ENCODE peak calls at places on chromosomes 6 and 20, in seven cellular contexts. Q, D, V, H, R, Y and P are unnamed samples.

GRCh38 chr6:139154885-139155547 is 20.1 kb downstream of the HECA start:
- DNase-seq in Q (no peak), D (no peak), V (no peak), H (no peak), R (no peak), Y (no peak), P (no peak)

GRCh38 chr6:148304976-148305375 is 37.7 kb upstream of the SASH1 start:
- DNase-seq in Q (no peak), D (no peak), V (peak; percentile 57), H (no peak), R (no peak), Y (no peak), P (no peak)

GRCh38 chr20:32004963-32005362 is 5.3 kb upstream of the CCM2L start:
- DNase-seq in Q (no peak), D (no peak), V (peak; percentile 46), H (no peak), R (no peak), Y (no peak), P (no peak)

GRCh38 chr6:76518443-76518842 is 446.0 kb upstream of the IMPG1 start:
- DNase-seq in Q (no peak), D (no peak), V (no peak), H (no peak), R (no peak), Y (no peak), P (no peak)

GRCh38 chr6:143449731-143450452 is 603 bp downstream of the ADAT2 start:
- DNase-seq in Q (peak; percentile 15), D (no peak), V (peak; percentile 60), H (no peak), R (peak; percentile 28), Y (peak; percentile 12), P (peak; percentile 20)

GRCh38 chr6:79203753-79204253 is 30.7 kb downstream of the HMGN3 start:
- DNase-seq in Q (no peak), D (no peak), V (no peak), H (no peak), R (no peak), Y (no peak), P (no peak)

GRCh38 chr6:130720076-130720475 is 107.1 kb upstream of the SMLR1 start:
- DNase-seq in Q (no peak), D (no peak), V (no peak), H (no peak), R (no peak), Y (no peak), P (no peak)

GRCh38 chr6:15309611-15310283 is 63.9 kb downstream of the JARID2 start:
- DNase-seq in Q (no peak), D (no peak), V (no peak), H (no peak), R (no peak), Y (no peak), P (no peak)

GRCh38 chr20:11249239-11249638 is 575.4 kb upstream of the JAG1 start:
- DNase-seq in Q (no peak), D (no peak), V (no peak), H (no peak), R (no peak), Y (no peak), P (no peak)

GRCh38 chr6:107587402-107587801 is 97.5 kb downstream of the SOBP start:
- DNase-seq in Q (no peak), D (no peak), V (no peak), H (no peak), R (no peak), Y (no peak), P (no peak)

GRCh38 chr20:25136643-25137559 is 55.0 kb upstream of the VSX1 start:
- DNase-seq in Q (peak; percentile 62), D (peak; percentile 74), V (peak; percentile 94), H (no peak), R (peak; percentile 33), Y (peak; percentile 44), P (peak; percentile 87)

GRCh38 chr6:5082487-5083306 is 2.4 kb upstream of the PPP1R3G start:
- DNase-seq in Q (no peak), D (no peak), V (peak; percentile 61), H (peak; percentile 74), R (no peak), Y (no peak), P (peak; percentile 73)

GRCh38 chr20:11895832-11896484 is 21.7 kb upstream of the BTBD3 start:
- DNase-seq in Q (no peak), D (no peak), V (no peak), H (no peak), R (no peak), Y (no peak), P (no peak)

GRCh38 chr20:19935842-19936241 is 81.3 kb upstream of the NAA20 start:
- DNase-seq in Q (peak; percentile 31), D (no peak), V (no peak), H (no peak), R (peak; percentile 54), Y (no peak), P (no peak)

GRCh38 chr6:129792049-129792448 is 69.1 kb downstream of the TMEM244 start:
- DNase-seq in Q (no peak), D (no peak), V (no peak), H (no peak), R (no peak), Y (no peak), P (no peak)

GRCh38 chr6:43054206-43054943 is 724 bp upstream of the CUL7 start:
- DNase-seq in Q (peak; percentile 34), D (no peak), V (no peak), H (no peak), R (no peak), Y (no peak), P (peak; percentile 72)

GRCh38 chr6:43052842-43053544 is 658 bp downstream of the CUL7 start:
- DNase-seq in Q (peak; percentile 43), D (no peak), V (peak; percentile 41), H (no peak), R (no peak), Y (peak; percentile 38), P (peak; percentile 42)

GRCh38 chr6:43050981-43051380 is 2.7 kb downstream of the CUL7 start:
- DNase-seq in Q (no peak), D (no peak), V (no peak), H (no peak), R (no peak), Y (no peak), P (no peak)

GRCh38 chr6:43053545-43054205 is at the start of gene CUL7:
- DNase-seq in Q (peak; percentile 93), D (peak; percentile 94), V (peak; percentile 98), H (no peak), R (peak; percentile 90), Y (peak; percentile 91), P (peak; percentile 96)

GRCh38 chr6:43052225-43052841 is 1.3 kb downstream of the CUL7 start:
- DNase-seq in Q (no peak), D (no peak), V (no peak), H (no peak), R (no peak), Y (no peak), P (no peak)
- H3K4me3 ChIP-seq in Q (no peak overlapping the region), D (peak overlapping the region; percentile 76), V (peak overlapping the region; percentile 50), H (no peak overlapping the region), R (peak overlapping the region; percentile 46), Y (no peak overlapping the region), P (no peak overlapping the region)

DNA sequence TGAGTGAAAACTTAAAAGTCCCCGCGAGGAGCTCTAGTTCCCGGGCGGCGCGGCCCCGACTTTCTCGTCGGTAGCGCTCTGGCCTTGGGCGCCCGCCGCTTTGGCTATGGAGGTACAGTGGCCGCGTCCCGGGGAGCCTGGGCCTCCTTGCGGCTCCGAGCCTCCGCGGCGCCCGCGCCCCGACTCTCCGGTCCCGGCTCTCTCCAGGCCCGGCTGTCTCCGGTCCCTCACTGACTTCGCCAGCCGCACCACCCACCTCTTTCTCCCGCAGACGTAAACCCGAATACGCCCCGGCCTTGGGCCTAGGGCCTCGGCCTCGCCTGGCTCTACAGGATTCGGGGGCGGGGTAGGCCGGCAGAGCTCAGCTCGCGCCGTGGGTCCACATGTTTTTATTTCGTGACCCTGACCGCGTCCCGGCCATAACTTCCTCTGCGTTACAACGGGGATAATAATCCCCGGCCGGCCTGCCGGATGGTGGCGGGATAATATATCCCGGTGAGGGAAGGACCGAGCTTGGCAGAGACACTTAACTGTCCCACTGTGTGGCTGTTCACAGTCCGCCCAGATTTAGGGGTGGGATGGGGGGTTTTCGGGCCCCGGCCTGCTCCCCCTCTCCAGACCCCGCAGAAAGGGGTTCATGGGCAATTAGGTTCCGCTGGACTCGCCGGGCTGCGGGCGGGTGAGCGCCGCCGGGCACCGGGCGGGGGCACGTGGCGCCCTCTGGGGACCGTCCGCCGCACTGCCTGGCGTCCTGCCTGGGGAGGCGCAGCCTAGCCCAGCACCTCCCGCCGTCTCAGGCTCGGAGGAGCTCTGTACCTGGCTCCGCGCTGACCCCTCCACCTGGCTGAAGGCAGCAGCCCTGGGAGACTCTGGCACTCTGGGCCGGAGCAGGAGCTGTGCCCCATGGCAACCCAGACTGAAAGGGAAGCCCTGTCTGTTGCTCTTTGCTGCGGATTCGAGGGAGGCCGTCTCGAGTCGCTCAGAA is 10.1 kb upstream of the TBX18 start:
- DNase-seq in Q (peak; percentile 50), D (peak; percentile 25), V (peak; percentile 84), H (no peak), R (peak; percentile 47), Y (peak; percentile 13), P (peak; percentile 90)
- H3K27me3 ChIP-seq in Q (no peaks in the 10 kb centered on the region), D (peaks cover 42% of the 10 kb centered on the region), V (peaks cover 100% of the 10 kb centered on the region), H (peaks cover 17% of the 10 kb centered on the region), R (peaks cover 21% of the 10 kb centered on the region), Y (peaks cover 71% of the 10 kb centered on the region), P (no peaks in the 10 kb centered on the region)

GRCh38 chr20:1945660-1946059 is 48.2 kb downstream of the PDYN start:
- DNase-seq in Q (no peak), D (no peak), V (no peak), H (no peak), R (no peak), Y (no peak), P (no peak)
- H3K27ac ChIP-seq in Q (peak overlapping the region; percentile 54), D (no peak overlapping the region), V (no peak overlapping the region), H (no peak overlapping the region), R (peak overlapping the region; percentile 52), Y (peak overlapping the region; percentile 60), P (no peak overlapping the region)

GRCh38 chr6:109804020-109804419 is 112.9 kb downstream of the FIG4 start:
- DNase-seq in Q (no peak), D (no peak), V (no peak), H (no peak), R (no peak), Y (no peak), P (no peak)

GRCh38 chr6:109807881-109808280 is 116.8 kb downstream of the FIG4 start:
- DNase-seq in Q (no peak), D (no peak), V (no peak), H (no peak), R (no peak), Y (no peak), P (no peak)

GRCh38 chr6:109808837-109809236 is 117.7 kb downstream of the FIG4 start:
- DNase-seq in Q (no peak), D (no peak), V (no peak), H (no peak), R (no peak), Y (no peak), P (no peak)
- H3K4me3 ChIP-seq in Q (no peak overlapping the region), D (no peak overlapping the region), V (no peak overlapping the region), H (no peak overlapping the region), R (no peak overlapping the region), Y (no peak overlapping the region), P (no peak overlapping the region)

DNA sequence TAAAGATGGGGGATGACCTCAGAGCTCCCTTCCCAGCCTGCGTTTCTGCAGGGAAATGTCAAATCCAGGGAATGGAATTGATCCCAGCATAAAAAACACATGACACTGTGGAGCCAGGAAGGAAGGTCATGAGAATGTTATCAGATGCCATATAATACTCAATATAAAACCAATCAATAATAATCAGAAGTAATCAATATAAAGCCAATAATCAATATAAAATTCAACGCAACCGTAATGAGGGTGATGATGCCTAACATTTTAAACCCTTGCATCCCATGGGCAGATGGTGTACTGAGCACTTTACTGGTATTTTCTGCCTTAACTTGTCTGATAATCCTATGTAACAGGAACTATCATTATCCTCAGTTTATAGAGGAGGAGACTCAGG is 30.1 kb upstream of the SULF2 start:
- DNase-seq in Q (no peak), D (no peak), V (no peak), H (no peak), R (no peak), Y (no peak), P (no peak)
- H3K27me3 ChIP-seq in Q (no peaks in the 10 kb centered on the region), D (peaks cover 4% of the 10 kb centered on the region), V (no peaks in the 10 kb centered on the region), H (no peaks in the 10 kb centered on the region), R (no peaks in the 10 kb centered on the region), Y (no peaks in the 10 kb centered on the region), P (no peaks in the 10 kb centered on the region)